ENCODE peak calls at places on chromosomes 12 and 14, in ten cellular contexts. M, O, W, X, R, C, L, I, D and E are unnamed samples.

GRCh38 chr12:46998811-46999368 is 80.5 kb upstream of the PCED1B start:
- DNase-seq in O (no peak), L (peak), D (no peak), I (peak), C (no peak), W (no peak), R (no peak), M (no peak), X (no peak), E (no peak)

GRCh38 chr12:104653730-104654328 is 197.1 kb downstream of the CHST11 start:
- DNase-seq in W (no peak), I (no peak), D (no peak), M (peak), X (no peak), O (no peak), L (no peak), C (no peak), R (no peak), E (no peak)

GRCh38 chr12:40801082-40801481 is 108.8 kb downstream of the CNTN1 start:
- DNase-seq in W (no peak), O (no peak), M (no peak), X (no peak), C (no peak), D (no peak), L (no peak), R (no peak), I (no peak), E (no peak)

GRCh38 chr12:128825845-128826244 is 2.1 kb upstream of the SLC15A4 start:
- DNase-seq in I (no peak), D (no peak), W (no peak), L (no peak), X (no peak), C (no peak), O (no peak), M (no peak), R (no peak), E (no peak)

GRCh38 chr12:122062832-122063690 is 15.5 kb upstream of the MLXIP start:
- DNase-seq in X (no peak), O (no peak), I (peak), D (peak), W (peak), C (no peak), M (no peak), R (peak), L (peak), E (peak)

GRCh38 chr14:51507556-51508511 is 143.9 kb upstream of the FRMD6 start:
- DNase-seq in X (no peak), M (peak), O (no peak), D (no peak), L (peak), C (peak), W (peak), R (peak), I (peak), E (peak)

GRCh38 chr14:69291396-69291795 is 31.4 kb downstream of the GALNT16 start:
- DNase-seq in M (no peak), R (no peak), W (no peak), C (no peak), D (no peak), I (no peak), X (no peak), L (no peak), O (no peak), E (no peak)

GRCh38 chr12:88870000-88870737 is 289.9 kb upstream of the KITLG start:
- DNase-seq in M (no peak), O (no peak), C (no peak), L (peak), R (no peak), D (no peak), X (peak), I (no peak), W (no peak), E (no peak)

GRCh38 chr14:76993743-76994142 is 34.8 kb downstream of the IRF2BPL start:
- DNase-seq in L (no peak), R (no peak), O (no peak), W (no peak), M (no peak), X (peak), D (no peak), C (no peak), I (no peak), E (no peak)